ENCODE peak calls at places on chromosomes 1 and 21, in nine cellular contexts. N, M, P, G, W, I, A, F and H are unnamed samples.
A peak's percentile ranks its signal among the peaks of the same experiment; 100 is the strongest.

GRCh38 chr1:203172184-203173115 is 3.2 kb downstream of the MYBPH start:
- ATAC-seq in N (peak; percentile 87), M (peak; percentile 69), P (peak; percentile 57), G (peak; percentile 62), W (peak; percentile 87), I (peak; percentile 77), A (peak; percentile 74), F (no peak), H (peak; percentile 42)

GRCh38 chr1:238252033-238252802 is 361.5 kb upstream of the ZP4 start:
- ATAC-seq in N (peak; percentile 85), M (peak; percentile 95), P (no peak), G (peak; percentile 26), W (no peak), I (peak; percentile 78), A (peak; percentile 67), F (no peak), H (no peak)

GRCh38 chr21:25370311-25370744 is 237.0 kb downstream of the MRPL39 start:
- ATAC-seq in N (peak; percentile 84), M (no peak), P (no peak), G (peak; percentile 62), W (no peak), I (peak; percentile 77), A (peak; percentile 99), F (no peak), H (no peak)

GRCh38 chr1:170864784-170865538 is 70.4 kb upstream of the MROH9 start:
- ATAC-seq in N (peak; percentile 69), M (no peak), P (no peak), G (no peak), W (no peak), I (no peak), A (no peak), F (no peak), H (no peak)

GRCh38 chr1:231869364-231869763 is 242.8 kb downstream of the DISC1 start:
- ATAC-seq in N (peak; percentile 67), M (peak; percentile 64), P (peak; percentile 39), G (no peak), W (no peak), I (no peak), A (no peak), F (no peak), H (no peak)

GRCh38 chr1:39080884-39081265 is 54.7 kb downstream of the NDUFS5 start:
- ATAC-seq in N (peak; percentile 22), M (peak; percentile 18), P (peak; percentile 34), G (no peak), W (peak; percentile 50), I (no peak), A (no peak), F (no peak), H (no peak)

GRCh38 chr1:160837558-160838205 is 25.0 kb downstream of the CD244 start:
- ATAC-seq in N (peak; percentile 47), M (peak; percentile 60), P (peak; percentile 48), G (peak; percentile 65), W (peak; percentile 76), I (no peak), A (peak; percentile 27), F (peak; percentile 91), H (peak; percentile 25)

GRCh38 chr1:39717809-39718208 is 20.9 kb upstream of the PPIE start:
- ATAC-seq in N (no peak), M (no peak), P (no peak), G (no peak), W (peak; percentile 63), I (no peak), A (no peak), F (no peak), H (no peak)

GRCh38 chr1:93651695-93652094 is 29.9 kb downstream of the BCAR3 start:
- ATAC-seq in N (peak; percentile 15), M (no peak), P (peak; percentile 44), G (no peak), W (no peak), I (no peak), A (no peak), F (no peak), H (no peak)

GRCh38 chr1:45089711-45090110 is 77.7 kb downstream of the UROD start:
- ATAC-seq in N (no peak), M (no peak), P (no peak), G (no peak), W (no peak), I (no peak), A (no peak), F (no peak), H (no peak)

GRCh38 chr1:56564615-56565014 is 14.7 kb downstream of the PLPP3 start:
- ATAC-seq in N (no peak), M (no peak), P (no peak), G (no peak), W (no peak), I (no peak), A (no peak), F (no peak), H (no peak)

GRCh38 chr1:56563045-56563444 is 16.3 kb downstream of the PLPP3 start:
- ATAC-seq in N (no peak), M (no peak), P (peak; percentile 6), G (no peak), W (no peak), I (no peak), A (no peak), F (no peak), H (no peak)

GRCh38 chr1:56561227-56562019 is 17.9 kb downstream of the PLPP3 start:
- ATAC-seq in N (peak; percentile 76), M (no peak), P (no peak), G (no peak), W (no peak), I (no peak), A (no peak), F (no peak), H (no peak)

GRCh38 chr1:56566040-56566774 is 13.2 kb downstream of the PLPP3 start:
- ATAC-seq in N (peak; percentile 30), M (peak; percentile 42), P (peak; percentile 11), G (no peak), W (no peak), I (peak; percentile 44), A (no peak), F (no peak), H (no peak)

DNA sequence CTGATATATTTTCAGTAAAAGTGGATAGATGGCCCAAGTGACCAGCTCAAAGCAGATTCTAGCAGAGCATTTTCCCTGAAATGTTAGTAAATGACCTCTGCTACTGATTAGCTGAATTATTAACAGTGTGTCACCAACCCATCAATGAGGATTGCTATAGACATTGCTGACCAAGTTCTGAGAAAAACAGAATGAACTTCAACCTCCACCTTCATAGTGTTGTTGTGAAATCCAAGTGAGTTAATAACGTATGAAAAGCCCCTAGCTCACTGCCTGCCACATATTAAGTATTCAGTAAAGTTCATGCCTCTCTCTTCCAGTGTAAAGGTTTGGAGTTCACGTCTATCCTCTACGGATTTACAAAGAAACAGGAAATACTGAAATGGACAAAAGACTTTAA is 15.8 kb downstream of the PLPP3 start:
- ATAC-seq in N (no peak), M (peak; percentile 58), P (no peak), G (no peak), W (no peak), I (no peak), A (no peak), F (no peak), H (no peak)
- H3K4me3 ChIP-seq in N (no peak overlapping the region), M (peak overlapping the region; percentile 25), P (no peak overlapping the region), G (no peak overlapping the region), W (no peak overlapping the region), I (no peak overlapping the region), A (no peak overlapping the region), F (no peak overlapping the region), H (no peak overlapping the region)

GRCh38 chr1:37596182-37596667 is 488 bp upstream of the GNL2 start:
- ATAC-seq in N (peak; percentile 18), M (no peak), P (peak; percentile 34), G (peak; percentile 7), W (peak; percentile 28), I (no peak), A (peak; percentile 11), F (no peak), H (no peak)

GRCh38 chr1:37595440-37596181 is at the start of gene GNL2:
- ATAC-seq in N (peak; percentile 100), M (peak; percentile 100), P (peak; percentile 100), G (peak; percentile 100), W (peak; percentile 99), I (peak; percentile 100), A (peak; percentile 99), F (peak; percentile 95), H (peak; percentile 100)

GRCh38 chr1:37588939-37589338 is 6.8 kb downstream of the GNL2 start:
- ATAC-seq in N (no peak), M (no peak), P (no peak), G (no peak), W (no peak), I (no peak), A (no peak), F (no peak), H (no peak)

DNA sequence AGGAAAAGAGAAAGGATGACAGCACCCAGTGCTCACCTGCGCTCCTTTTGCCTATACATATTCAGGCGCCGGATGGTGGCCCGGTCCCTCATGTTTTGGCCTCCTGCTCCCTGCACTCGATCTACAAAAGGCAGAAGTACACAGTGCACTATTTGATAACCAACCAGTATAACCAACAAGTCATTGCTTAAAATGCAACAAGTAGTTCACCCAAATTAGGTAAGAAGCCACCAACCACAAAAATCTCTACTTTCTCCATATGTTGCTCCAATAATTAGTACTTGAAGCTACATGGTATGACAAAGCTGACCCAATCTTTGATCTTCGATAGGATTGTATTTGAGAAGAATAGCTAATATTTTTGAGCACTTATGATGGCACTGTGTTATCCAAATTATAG is 2.0 kb downstream of the GNL2 start:
- ATAC-seq in N (no peak), M (no peak), P (no peak), G (no peak), W (no peak), I (no peak), A (no peak), F (no peak), H (no peak)
- H3K4me3 ChIP-seq in N (no peak overlapping the region), M (no peak overlapping the region), P (no peak overlapping the region), G (no peak overlapping the region), W (no peak overlapping the region), I (no peak overlapping the region), A (no peak overlapping the region), F (no peak overlapping the region), H (no peak overlapping the region)

GRCh38 chr21:42027804-42028753 is 17.9 kb upstream of the ZBTB21 start:
- ATAC-seq in N (no peak), M (no peak), P (no peak), G (no peak), W (no peak), I (no peak), A (no peak), F (no peak), H (no peak)
- H3K4me3 ChIP-seq in N (no peak overlapping the region), M (no peak overlapping the region), P (no peak overlapping the region), G (no peak overlapping the region), W (no peak overlapping the region), I (no peak overlapping the region), A (no peak overlapping the region), F (no peak overlapping the region), H (no peak overlapping the region)

DNA sequence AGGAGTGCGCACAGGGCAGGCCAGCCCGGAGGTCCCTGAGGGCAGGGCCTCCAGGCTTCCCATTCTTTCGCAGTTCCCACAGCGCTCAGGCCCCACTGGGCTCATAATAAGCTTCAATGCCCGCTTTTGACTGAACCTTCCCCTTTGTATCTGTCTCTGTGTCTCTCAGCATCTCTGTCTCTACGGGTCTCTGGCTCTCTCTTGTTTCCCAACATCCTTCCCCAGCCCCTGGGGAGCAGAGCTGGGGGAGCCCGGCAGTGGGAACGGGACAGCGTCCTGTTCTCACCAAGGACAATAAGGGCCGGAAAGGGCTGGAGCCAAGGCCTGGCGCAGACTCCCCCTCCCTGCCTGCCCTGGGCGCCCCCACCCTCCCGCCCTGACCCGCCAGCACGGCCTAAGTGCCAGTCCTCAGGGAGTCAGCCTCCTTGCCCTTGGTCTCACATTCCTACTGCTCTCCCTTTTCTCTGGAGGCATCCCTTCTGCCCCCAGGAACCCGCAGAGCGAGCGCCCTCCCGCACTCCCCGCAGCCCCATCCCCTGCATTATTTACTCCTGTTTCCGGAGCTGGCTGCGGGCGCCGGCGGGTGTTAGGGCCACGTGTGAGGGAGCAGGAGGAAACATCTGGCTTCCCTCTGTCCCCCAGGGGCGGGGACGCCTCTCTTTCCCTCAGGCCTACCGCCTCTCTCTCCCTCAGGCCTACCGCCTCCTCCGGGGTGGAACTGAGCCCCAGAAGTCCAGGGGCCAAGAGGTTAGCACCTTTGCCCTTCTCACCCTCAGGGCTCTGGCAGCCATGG is 6.5 kb downstream of the KRTCAP2 start:
- ATAC-seq in N (peak; percentile 42), M (peak; percentile 64), P (peak; percentile 85), G (peak; percentile 64), W (no peak), I (no peak), A (no peak), F (no peak), H (peak; percentile 73)
- H3K4me3 ChIP-seq in N (no peak overlapping the region), M (no peak overlapping the region), P (no peak overlapping the region), G (no peak overlapping the region), W (no peak overlapping the region), I (no peak overlapping the region), A (no peak overlapping the region), F (no peak overlapping the region), H (no peak overlapping the region)